ENCODE peak calls at places on chromosomes 13 and 19, in eight cellular contexts. S is spleen, H is suprapubic skin, X is breast epithelium, R is endothelial cell of umbilical vein, M is transverse colon, W is HCT116, D is stomach. F is an unnamed sample.

GRCh38 chr19:35134601-35135091 is at the start of gene LGI4:
- DNase-seq in S (no peak), H (no peak), X (no peak), R (no peak), M (no peak), W (no peak), D (no peak), F (no peak)

GRCh38 chr19:23481043-23481442 is 85.8 kb upstream of the ZNF91 start:
- DNase-seq in S (no peak), H (no peak), X (no peak), R (no peak), M (no peak), W (no peak), D (no peak), F (no peak)

GRCh38 chr13:28392896-28393295 is 102.0 kb downstream of the FLT1 start:
- DNase-seq in S (no peak), H (no peak), X (no peak), R (no peak), M (no peak), W (no peak), D (no peak), F (no peak)

GRCh38 chr19:18117692-18118378 is 20.3 kb downstream of the MAST3 start:
- DNase-seq in S (peak; percentile 99), H (peak; percentile 90), X (peak; percentile 52), R (peak; percentile 83), M (peak; percentile 95), W (peak; percentile 39), D (peak; percentile 95), F (peak; percentile 99)

GRCh38 chr19:45470147-45471081 is 2.6 kb downstream of the FOSB start:
- DNase-seq in S (peak; percentile 84), H (no peak), X (peak; percentile 67), R (no peak), M (peak; percentile 41), W (no peak), D (no peak), F (no peak)

GRCh38 chr19:21603431-21604153 is 98.2 kb downstream of the ZNF429 start:
- DNase-seq in S (no peak), H (no peak), X (no peak), R (no peak), M (no peak), W (no peak), D (no peak), F (no peak)

GRCh38 chr19:43540381-43540780 is 7.4 kb downstream of the ZNF575 start:
- DNase-seq in S (no peak), H (no peak), X (no peak), R (no peak), M (no peak), W (no peak), D (no peak), F (no peak)

GRCh38 chr19:44737238-44738160 is 11.0 kb upstream of the BCL3 start:
- DNase-seq in S (peak; percentile 43), H (no peak), X (no peak), R (no peak), M (peak; percentile 10), W (no peak), D (no peak), F (no peak)

GRCh38 chr19:30525383-30525782 is 153.2 kb downstream of the ZNF536 start:
- DNase-seq in S (no peak), H (no peak), X (no peak), R (no peak), M (no peak), W (no peak), D (no peak), F (no peak)

DNA sequence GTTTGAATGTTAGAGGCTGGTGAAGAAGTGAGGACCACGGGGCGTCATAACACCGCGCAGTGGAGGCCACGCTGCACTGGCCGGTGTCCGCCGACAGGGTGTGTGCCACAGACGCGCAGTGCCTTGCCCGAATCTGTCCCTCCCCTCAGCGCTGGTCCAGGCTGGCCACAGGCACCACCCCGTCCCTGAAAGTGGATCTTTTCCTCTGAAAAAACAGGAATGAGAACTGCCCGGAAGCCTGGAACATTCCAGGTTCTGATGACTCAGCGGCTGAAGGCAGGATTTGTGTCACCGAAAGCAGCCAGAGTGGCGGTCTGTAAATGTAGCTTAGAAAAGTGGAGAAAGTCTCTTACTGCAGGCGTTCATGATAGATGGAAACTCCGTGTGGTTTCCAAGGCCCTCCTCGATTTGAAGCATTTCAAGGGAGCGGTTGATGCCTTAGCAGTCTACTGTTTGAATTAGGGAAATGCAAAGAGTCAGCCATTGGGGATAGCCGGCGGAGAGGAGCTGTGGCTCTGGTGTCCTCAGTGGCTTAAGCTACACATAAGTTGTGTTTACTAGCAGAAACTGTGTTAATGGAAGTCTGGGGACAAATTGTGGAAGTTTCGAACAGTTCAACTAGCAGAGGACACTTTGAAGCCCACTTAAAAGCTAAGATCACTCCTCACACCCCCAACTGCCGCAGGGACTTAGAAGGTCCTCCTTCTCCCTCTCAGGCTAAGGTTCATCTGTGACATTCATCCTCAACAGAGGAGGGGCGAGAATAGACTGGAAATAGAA is 70.8 kb downstream of the NUFIP1 start:
- DNase-seq in S (peak; percentile 97), H (peak; percentile 95), X (peak; percentile 88), R (peak; percentile 95), M (peak; percentile 91), W (peak; percentile 86), D (peak; percentile 87), F (peak; percentile 46)
- TF ChIP-seq POLR2AphosphoS5 in S (peak; percentile 91), H (no peak), X (peak; percentile 67), R (peak; percentile 35), M (peak; percentile 74), W (no peak), D (peak; percentile 77), F (peak; percentile 20)

DNA sequence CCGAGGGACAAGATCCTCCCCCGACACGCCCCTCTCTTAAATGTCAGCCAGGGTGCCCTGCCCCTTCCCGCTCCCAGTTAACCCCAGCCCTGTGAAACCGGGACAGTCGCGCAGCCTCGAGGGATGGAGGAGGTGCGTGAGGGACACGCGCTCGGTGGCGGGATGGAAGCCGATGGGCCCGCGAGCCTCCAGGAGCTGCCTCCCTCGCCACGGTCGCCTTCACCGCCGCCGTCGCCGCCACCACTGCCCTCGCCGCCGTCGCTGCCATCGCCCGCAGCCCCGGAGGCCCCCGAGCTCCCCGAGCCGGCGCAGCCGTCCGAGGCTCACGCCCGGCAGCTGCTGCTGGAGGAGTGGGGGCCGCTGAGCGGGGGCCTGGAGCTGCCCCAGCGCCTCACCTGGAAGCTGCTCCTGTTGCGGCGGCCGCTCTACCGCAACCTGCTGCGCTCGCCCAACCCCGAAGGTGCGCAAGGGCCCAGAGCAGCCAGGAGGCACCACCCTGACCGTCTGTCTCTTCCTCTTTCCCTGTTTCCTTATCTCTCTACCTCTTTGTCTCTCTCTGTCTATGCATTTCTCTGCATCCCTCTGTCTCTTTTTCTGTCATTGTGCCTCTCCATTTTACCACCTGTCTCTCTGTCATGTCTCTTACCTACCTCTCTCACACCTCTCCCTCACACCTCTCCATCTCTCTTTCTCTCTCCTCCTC is at the start of gene NCCRP1:
- DNase-seq in S (no peak), H (no peak), X (no peak), R (no peak), M (no peak), W (no peak), D (no peak), F (peak; percentile 21)
- TF ChIP-seq POLR2A in S (no peak), H (no peak), X (no peak), R (no peak), M (no peak), W (no peak), D (no peak), F (no peak)

GRCh38 chr13:32233062-32233461 is 82.1 kb downstream of the ZAR1L start:
- DNase-seq in S (no peak), H (no peak), X (no peak), R (no peak), M (no peak), W (no peak), D (no peak), F (no peak)
- TF ChIP-seq POLR2AphosphoS5 in S (no peak), H (no peak), X (no peak), R (no peak), M (no peak), W (no peak), D (no peak), F (no peak)

GRCh38 chr19:3178377-3178972 is at the start of gene S1PR4:
- DNase-seq in S (peak; percentile 95), H (peak; percentile 78), X (no peak), R (peak; percentile 35), M (peak; percentile 33), W (no peak), D (no peak), F (peak; percentile 83)
- TF ChIP-seq POLR2A in S (peak; percentile 52), H (no peak), X (no peak), R (no peak), M (peak; percentile 61), W (no peak), D (no peak), F (no peak)

DNA sequence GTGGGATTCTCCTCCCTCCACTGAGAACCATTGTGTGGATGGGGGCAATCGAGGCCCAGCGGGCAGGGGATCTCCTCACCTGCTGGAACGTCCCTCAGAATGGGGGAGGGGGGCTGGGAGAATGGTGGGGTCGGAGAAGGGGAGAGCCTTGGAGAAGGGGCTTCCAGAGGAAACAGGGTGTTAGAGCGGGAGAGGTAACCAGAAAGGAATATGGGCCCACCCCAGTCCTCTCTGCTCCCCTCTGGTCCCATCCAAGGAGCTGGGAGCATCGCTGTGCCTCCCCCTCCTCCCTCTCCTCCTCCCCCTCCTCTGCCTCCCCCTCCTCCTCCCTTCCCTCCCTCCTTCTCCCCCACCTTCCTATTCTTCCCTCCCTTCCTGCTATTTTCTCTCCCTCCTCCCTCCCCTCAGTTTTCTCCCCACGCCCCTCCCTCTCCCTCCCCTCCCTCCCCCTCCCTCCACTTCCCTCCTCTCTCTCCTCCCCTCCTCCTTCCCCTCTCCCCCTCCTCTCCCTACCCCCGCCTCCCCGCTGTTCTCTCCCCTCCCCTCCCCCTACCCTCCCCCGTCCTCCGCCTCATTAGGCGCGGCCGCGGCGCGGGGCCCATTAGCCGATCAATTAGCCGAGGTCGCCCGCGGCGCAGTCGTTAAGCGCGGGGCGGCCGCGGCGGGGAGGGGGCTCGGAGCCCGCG is 15.5 kb downstream of the TLE5 start:
- DNase-seq in S (no peak), H (no peak), X (no peak), R (no peak), M (peak; percentile 39), W (no peak), D (no peak), F (no peak)
- TF ChIP-seq POLR2AphosphoS5 in S (peak; percentile 12), H (no peak), X (no peak), R (no peak), M (no peak), W (no peak), D (no peak), F (no peak)

DNA sequence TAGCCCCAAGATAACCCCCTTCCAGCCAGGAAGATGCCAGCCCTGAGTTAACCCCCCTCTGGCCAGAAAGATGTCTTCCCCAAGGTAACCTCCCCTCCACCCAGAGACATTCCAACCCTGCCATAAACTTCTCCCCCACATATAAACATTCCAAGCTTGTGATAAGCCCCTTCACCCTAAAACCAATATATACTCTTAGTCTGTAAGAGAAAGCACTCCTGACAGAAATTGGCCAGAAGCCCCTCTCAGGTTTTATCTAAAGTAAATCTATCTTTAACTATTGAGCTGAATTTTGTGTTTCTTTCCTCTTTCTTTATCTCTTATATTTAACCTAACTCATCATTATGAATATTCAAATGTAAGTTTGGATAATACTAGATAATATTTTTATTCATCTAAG is 1775.8 kb upstream of the MIR17HG start:
- DNase-seq in S (no peak), H (no peak), X (no peak), R (no peak), M (no peak), W (no peak), D (no peak), F (no peak)
- TF ChIP-seq POLR2A in S (no peak), H (no peak), X (no peak), R (no peak), M (no peak), W (no peak), D (no peak), F (no peak)

F was measured in GM12891.